ENCODE peak calls at places on chromosomes 4 and X, in five cellular contexts. B is NCI-H187 treated with DMSO at 0.1 percent for 48 hours; Y is activated CD4-positive, alpha-beta T cell treated with anti-CD3 and anti-CD28 coated beads for 36 hours; D is colonic mucosa; J is iris pigment epithelial cell. L is an unnamed sample.

GRCh38 chr4:28225005-28225404 is 1364.4 kb downstream of the STIM2 start:
- DNase-seq in B (no peak), Y (no peak), D (no peak), J (peak), L (peak)

GRCh38 chr4:40514409-40515025 is 115.1 kb downstream of the RBM47 start:
- DNase-seq in B (peak), Y (no peak), D (peak), J (no peak), L (peak)

GRCh38 chr4:185238750-185239149 is 29.4 kb downstream of the SNX25 start:
- DNase-seq in B (no peak), Y (no peak), D (no peak), J (peak), L (no peak)

GRCh38 chr4:87633239-87633638 is 16.8 kb upstream of the DMP1 start:
- DNase-seq in B (no peak), Y (no peak), D (no peak), J (peak), L (no peak)

GRCh38 chr4:31461425-31461824 is 741.3 kb downstream of the PCDH7 start:
- DNase-seq in B (no peak), Y (no peak), D (no peak), J (peak), L (no peak)

GRCh38 chr4:65249111-65249510 is 421.2 kb downstream of the EPHA5 start:
- DNase-seq in B (no peak), Y (no peak), D (no peak), J (no peak), L (no peak)

GRCh38 chrX:31227250-31227649 is 155.4 kb upstream of the FTHL17 start:
- DNase-seq in B (no peak), Y (no peak), D (no peak), J (peak), L (peak)

GRCh38 chr4:84502333-84502954 is 3.4 kb upstream of the NKX6-1 start:
- DNase-seq in B (no peak), Y (no peak), D (no peak), J (no peak), L (no peak)

GRCh38 chrX:135391734-135392133 is 30.0 kb upstream of the SMIM10L2A start:
- DNase-seq in B (no peak), Y (no peak), D (no peak), J (no peak), L (no peak)

GRCh38 chr4:37891221-37892159 is 606 bp downstream of the TBC1D1 start:
- DNase-seq in B (no peak), Y (peak), D (peak), J (no peak), L (peak)

GRCh38 chrX:48683411-48683982 is at the start of gene WAS:
- DNase-seq in B (no peak), Y (peak), D (no peak), J (no peak), L (no peak)

GRCh38 chr4:3324093-3324815 is 31.4 kb downstream of the RGS12 start:
- DNase-seq in B (no peak), Y (no peak), D (peak), J (no peak), L (no peak)

GRCh38 chrX:118189628-118190027 is 73.0 kb upstream of the KLHL13 start:
- DNase-seq in B (peak), Y (no peak), D (no peak), J (no peak), L (peak)

GRCh38 chr4:74504212-74504611 is 59.3 kb downstream of the AREG start:
- DNase-seq in B (no peak), Y (no peak), D (no peak), J (peak), L (no peak)

GRCh38 chrX:9923357-9923756 is 43.8 kb upstream of the CLDN34 start:
- DNase-seq in B (no peak), Y (no peak), D (no peak), J (no peak), L (no peak)

GRCh38 chrX:44975666-44976263 is 102.8 kb downstream of the KDM6A start:
- DNase-seq in B (no peak), Y (no peak), D (no peak), J (peak), L (no peak)

GRCh38 chr4:7358100-7358735 is 76.5 kb downstream of the PSAPL1 start:
- DNase-seq in B (no peak), Y (no peak), D (no peak), J (peak), L (no peak)

GRCh38 chr4:15756361-15756861 is 21.7 kb upstream of the CD38 start:
- DNase-seq in B (no peak), Y (peak), D (peak), J (peak), L (peak)

GRCh38 chrX:18394477-18394876 is 30.9 kb upstream of the CDKL5 start:
- DNase-seq in B (no peak), Y (no peak), D (no peak), J (no peak), L (no peak)

GRCh38 chr4:45946699-45947098 is 177.2 kb downstream of the GABRG1 start:
- DNase-seq in B (no peak), Y (no peak), D (no peak), J (peak), L (no peak)

GRCh38 chr4:186685744-186686143 is 37.9 kb downstream of the FAT1 start:
- DNase-seq in B (no peak), Y (no peak), D (no peak), J (peak), L (peak)

GRCh38 chr4:138959421-138959820 is 56.2 kb upstream of the NOCT start:
- DNase-seq in B (no peak), Y (peak), D (no peak), J (no peak), L (no peak)

GRCh38 chr4:17613761-17614415 is 553 bp upstream of the MED28 start:
- DNase-seq in B (no peak), Y (peak), D (no peak), J (peak), L (no peak)

GRCh38 chr4:176499518-176499917 is 179.8 kb downstream of the SPCS3 start:
- DNase-seq in B (no peak), Y (no peak), D (no peak), J (peak), L (no peak)

GRCh38 chr4:100288167-100288566 is 97.9 kb upstream of the DDIT4L start:
- DNase-seq in B (no peak), Y (no peak), D (no peak), J (peak), L (no peak)

GRCh38 chr4:6325791-6326290 is 56.2 kb downstream of the WFS1 start:
- DNase-seq in B (no peak), Y (no peak), D (no peak), J (no peak), L (no peak)

GRCh38 chrX:154805696-154806091 is 409 bp upstream of the MPP1 start:
- DNase-seq in B (no peak), Y (no peak), D (no peak), J (peak), L (no peak)

GRCh38 chr4:156825074-156825473 is 146.5 kb downstream of the PDGFC start:
- DNase-seq in B (no peak), Y (no peak), D (no peak), J (no peak), L (no peak)

GRCh38 chr4:6945052-6945409 is 35.4 kb downstream of the TBC1D14 start:
- DNase-seq in B (no peak), Y (no peak), D (no peak), J (no peak), L (no peak)

GRCh38 chrX:119735467-119735866 is 22.9 kb upstream of the SOWAHD start:
- DNase-seq in B (no peak), Y (no peak), D (no peak), J (no peak), L (no peak)

GRCh38 chr4:173436149-173436579 is 37.2 kb upstream of the SCRG1 start:
- DNase-seq in B (no peak), Y (no peak), D (no peak), J (peak), L (no peak)

GRCh38 chr4:153260553-153261306 is 56.5 kb downstream of the TRIM2 start:
- DNase-seq in B (no peak), Y (no peak), D (peak), J (no peak), L (no peak)

GRCh38 chr4:121950680-121951569 is 935 bp downstream of the TRPC3 start:
- DNase-seq in B (no peak), Y (peak), D (peak), J (no peak), L (peak)

GRCh38 chr4:186726440-186727148 is 2.9 kb upstream of the FAT1 start:
- DNase-seq in B (no peak), Y (peak), D (peak), J (peak), L (peak)

GRCh38 chr4:105135746-105136145 is 10.9 kb upstream of the TET2 start:
- DNase-seq in B (no peak), Y (no peak), D (no peak), J (peak), L (no peak)

GRCh38 chrX:6292599-6292998 is 63.9 kb upstream of the NLGN4X start:
- DNase-seq in B (no peak), Y (no peak), D (no peak), J (no peak), L (no peak)

GRCh38 chrX:95318882-95319281 is 1365.8 kb upstream of the DIAPH2 start:
- DNase-seq in B (no peak), Y (no peak), D (no peak), J (peak), L (peak)

L was measured in Caco-2.